ENCODE peak calls at places on chromosomes 3 and 15, in four cellular contexts. T is progenitor cell of endocrine pancreas, J is BJ, M is osteocyte. O is an unnamed sample.

GRCh38 chr3:136818191-136818850 is 605 bp upstream of the SLC35G2 start:
- DNase-seq in T (no peak), J (no peak), M (no peak), O (peak; percentile 46)

GRCh38 chr3:127985216-127985615 is 67.0 kb upstream of the SEC61A1 start:
- DNase-seq in T (no peak), J (no peak), M (no peak), O (no peak)

GRCh38 chr3:46484388-46484787 is 13.4 kb upstream of the RTP3 start:
- DNase-seq in T (no peak), J (no peak), M (no peak), O (no peak)

GRCh38 chr3:99693636-99694035 is 55.2 kb downstream of the COL8A1 start:
- DNase-seq in T (no peak), J (no peak), M (no peak), O (no peak)

GRCh38 chr3:184568918-184569829 is 7.6 kb downstream of the EPHB3 start:
- DNase-seq in T (no peak), J (peak; percentile 93), M (peak; percentile 96), O (no peak)

GRCh38 chr3:58563386-58564035 is 13.7 kb downstream of the FAM107A start:
- DNase-seq in T (no peak), J (no peak), M (peak; percentile 72), O (no peak)

GRCh38 chr3:193826126-193826795 is 233.3 kb downstream of the OPA1 start:
- DNase-seq in T (no peak), J (no peak), M (no peak), O (no peak)

GRCh38 chr15:97904196-97904572 is 56.3 kb upstream of the ARRDC4 start:
- DNase-seq in T (peak; percentile 69), J (no peak), M (peak; percentile 92), O (peak; percentile 2)

GRCh38 chr3:147397155-147397888 is 9.0 kb downstream of the ZIC4 start:
- DNase-seq in T (no peak), J (no peak), M (no peak), O (no peak)

GRCh38 chr3:160707187-160707789 is 30.3 kb downstream of the ARL14 start:
- DNase-seq in T (no peak), J (no peak), M (no peak), O (peak; percentile 58)

GRCh38 chr3:107143206-107143605 is 234.0 kb upstream of the CCDC54 start:
- DNase-seq in T (no peak), J (no peak), M (no peak), O (peak; percentile 89)

GRCh38 chr3:127792664-127793292 is 29.5 kb downstream of the MGLL start:
- DNase-seq in T (no peak), J (peak; percentile 94), M (peak; percentile 93), O (no peak)

GRCh38 chr3:51343918-51344687 is 41.0 kb upstream of the MANF start:
- DNase-seq in T (no peak), J (peak; percentile 39), M (no peak), O (no peak)

GRCh38 chr3:100429187-100429586 is 27.8 kb downstream of the LNP1 start:
- DNase-seq in T (no peak), J (no peak), M (no peak), O (no peak)

GRCh38 chr3:194322701-194323174 is 28.4 kb downstream of the CPN2 start:
- DNase-seq in T (no peak), J (no peak), M (no peak), O (no peak)

GRCh38 chr3:161273589-161274218 is 52.6 kb downstream of the NMD3 start:
- DNase-seq in T (no peak), J (no peak), M (no peak), O (peak; percentile 60)

DNA sequence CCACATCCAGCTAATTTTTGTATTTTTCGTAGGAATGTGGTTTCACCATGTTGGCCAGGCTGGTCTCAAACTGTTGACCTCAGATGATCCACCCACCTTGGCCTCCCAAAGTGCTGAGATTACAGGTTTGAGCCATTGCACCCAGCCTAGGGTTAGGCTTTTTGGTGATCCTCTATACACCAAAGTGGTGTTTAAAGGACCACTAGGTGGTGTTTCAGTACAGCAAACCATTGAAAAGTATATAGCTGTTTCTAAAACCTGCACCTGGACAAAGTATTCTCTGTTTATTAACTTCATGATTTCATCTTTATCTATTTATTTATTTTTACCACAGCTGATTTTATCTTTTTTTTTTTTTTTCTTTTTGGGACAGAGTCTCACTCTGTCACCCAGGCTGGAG is 68.4 kb downstream of the MINDY2 start:
- DNase-seq in T (no peak), J (no peak), M (no peak), O (peak; percentile 27)
- TF ChIP-seq CTCF in T (peak; percentile 46), J (peak; percentile 30), M (peak; percentile 41), O (peak; percentile 67)

DNA sequence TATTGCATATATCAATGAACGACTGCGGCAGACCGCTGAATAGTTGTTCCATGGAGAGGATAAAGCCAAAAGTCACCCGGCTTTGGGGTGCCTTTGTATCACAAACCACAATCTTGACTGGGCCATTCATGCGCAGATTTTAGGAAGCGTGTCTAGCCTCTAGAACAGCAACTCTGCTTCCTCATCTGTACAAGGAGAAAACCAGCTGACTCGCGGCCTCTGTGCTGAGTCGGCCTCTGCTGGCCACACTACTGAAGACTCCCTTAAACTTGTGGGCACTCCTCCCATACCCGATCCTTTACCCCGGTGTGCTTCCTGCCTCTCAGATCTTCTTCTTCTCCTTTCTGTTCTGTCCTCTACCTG is 872 bp downstream of the DLEC1 start:
- DNase-seq in T (no peak), J (no peak), M (no peak), O (peak; percentile 14)
- TF ChIP-seq CTCF in T (no peak), J (peak; percentile 31), M (peak; percentile 28), O (no peak)

GRCh38 chr15:77617507-77618285 is 15.0 kb downstream of the LINGO1 start:
- DNase-seq in T (peak; percentile 34), J (no peak), M (no peak), O (peak; percentile 37)
- TF ChIP-seq CTCF in T (peak; percentile 64), J (peak; percentile 44), M (peak; percentile 36), O (peak; percentile 77)

GRCh38 chr15:40065166-40065565 is 26.2 kb upstream of the SRP14 start:
- DNase-seq in T (no peak), J (no peak), M (no peak), O (no peak)
- TF ChIP-seq CTCF in T (no peak), J (no peak), M (no peak), O (no peak)

DNA sequence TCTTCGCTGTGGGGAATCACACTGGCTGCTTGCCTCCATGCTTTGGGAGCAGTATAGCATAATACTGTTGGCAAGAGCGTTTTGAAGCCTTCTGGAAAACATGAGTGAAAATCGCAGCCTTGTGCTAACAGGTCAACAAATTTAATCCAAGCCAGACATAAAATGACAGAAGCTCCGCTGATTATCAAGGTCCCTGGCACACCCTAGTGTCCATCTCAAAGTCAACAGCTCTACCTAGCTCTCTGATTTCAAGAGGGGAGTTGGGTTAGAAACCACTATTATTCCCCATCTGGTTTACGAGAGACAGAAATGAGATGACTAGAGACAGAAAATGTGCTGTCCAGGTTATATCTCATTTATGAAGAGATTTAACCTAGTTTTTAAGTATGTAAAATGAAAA is 73.6 kb upstream of the MDFIC2 start:
- DNase-seq in T (no peak), J (no peak), M (no peak), O (no peak)
- TF ChIP-seq CTCF in T (no peak), J (no peak), M (no peak), O (no peak)

GRCh38 chr3:81005992-81006391 is 755.5 kb downstream of the GBE1 start:
- DNase-seq in T (no peak), J (no peak), M (no peak), O (no peak)
- TF ChIP-seq CTCF in T (peak; percentile 40), J (no peak), M (no peak), O (no peak)

GRCh38 chr3:169628567-169628966 is 34.9 kb downstream of the MECOM start:
- DNase-seq in T (no peak), J (no peak), M (no peak), O (no peak)

GRCh38 chr3:169623971-169624370 is 39.5 kb downstream of the MECOM start:
- DNase-seq in T (no peak), J (no peak), M (no peak), O (no peak)

GRCh38 chr3:169627073-169627472 is 36.4 kb downstream of the MECOM start:
- DNase-seq in T (no peak), J (no peak), M (no peak), O (no peak)

GRCh38 chr3:169627789-169628188 is 35.7 kb downstream of the MECOM start:
- DNase-seq in T (no peak), J (no peak), M (no peak), O (no peak)

GRCh38 chr3:169624533-169624972 is 39.0 kb downstream of the MECOM start:
- DNase-seq in T (no peak), J (no peak), M (no peak), O (no peak)
- TF ChIP-seq CTCF in T (no peak), J (no peak), M (no peak), O (no peak)

GRCh38 chr15:62021991-62022600 is 38.2 kb downstream of the VPS13C start:
- DNase-seq in T (no peak), J (no peak), M (no peak), O (peak; percentile 8)
- TF ChIP-seq CTCF in T (peak; percentile 50), J (peak; percentile 13), M (peak; percentile 38), O (peak; percentile 79)

DNA sequence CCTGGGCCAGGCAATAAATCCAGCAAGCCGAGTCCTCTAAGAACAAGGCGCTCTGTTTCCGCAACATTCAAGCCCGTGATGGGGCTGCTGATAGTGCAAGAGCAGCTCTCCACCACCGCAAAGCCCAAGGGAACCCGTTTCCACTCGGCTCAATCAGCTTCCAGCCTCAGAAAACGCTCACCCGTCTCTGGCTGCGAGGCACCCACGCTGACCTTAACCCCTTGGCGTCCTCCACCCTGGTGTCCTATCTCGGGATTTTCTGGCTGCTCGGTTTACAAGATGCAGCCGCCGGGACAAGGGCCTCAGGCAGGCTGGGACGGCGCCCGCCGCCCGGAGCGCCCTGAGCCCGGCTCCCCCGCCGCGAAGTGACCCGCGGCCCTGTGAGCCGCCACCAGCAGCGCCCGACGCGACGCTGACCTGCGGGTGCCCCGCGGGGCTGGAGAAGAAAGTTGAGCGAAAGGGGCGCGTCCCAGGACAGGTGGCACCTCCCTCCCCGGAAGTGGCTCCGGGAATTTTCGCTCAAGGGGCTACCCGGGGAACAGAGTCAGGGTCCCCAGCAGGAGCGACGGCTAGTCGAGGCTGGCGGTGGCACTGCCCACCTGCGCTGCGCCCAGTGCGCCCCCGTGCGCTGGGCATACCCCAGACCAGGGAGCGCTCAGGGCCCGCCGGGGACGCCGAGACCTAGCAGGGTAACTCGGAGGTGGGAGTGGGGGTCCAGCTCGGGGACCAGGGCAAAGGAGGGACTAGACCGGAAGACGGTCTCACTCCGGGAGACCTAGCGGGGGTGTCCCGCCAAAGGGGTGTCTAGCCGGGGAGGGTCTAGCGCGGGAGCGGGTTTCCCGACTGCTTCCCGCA is 18.1 kb downstream of the SPATA12 start:
- DNase-seq in T (peak; percentile 47), J (no peak), M (no peak), O (peak; percentile 84)
- TF ChIP-seq CTCF in T (peak; percentile 29), J (peak; percentile 20), M (no peak), O (peak; percentile 53)